ENCODE peak calls at places on chromosomes 11 and 22, in nine cellular contexts. One of them, this sample, is unnamed.

GRCh38 chr22:41094036-41094435 is 1.6 kb downstream of the EP300 start:
- DNase-seq in T47D: no peak
- DNase-seq in activated effector memory CD4-positive, alpha-beta T cell treated with anti-CD3 and anti-CD28 coated beads, Interleukin-2, amount 50 U/mL, for 16 hours: no peak
- DNase-seq in HFFc6: peak; percentile 20
- DNase-seq in GM12891: no peak
- DNase-seq in AG09319: no peak
- DNase-seq in B cell: no peak
- DNase-seq in transverse colon: peak; percentile 39
- DNase-seq in M059J: peak; percentile 37
- DNase-seq in this sample: no peak

GRCh38 chr11:30917859-30918478 is 331.8 kb upstream of the MPPED2 start:
- DNase-seq in HFFc6: peak; percentile 17
- DNase-seq in T47D: peak; percentile 12
- DNase-seq in M059J: peak; percentile 50
- DNase-seq in GM12891: peak; percentile 7
- DNase-seq in B cell: no peak
- DNase-seq in AG09319: no peak
- DNase-seq in transverse colon: no peak
- DNase-seq in activated effector memory CD4-positive, alpha-beta T cell treated with anti-CD3 and anti-CD28 coated beads, Interleukin-2, amount 50 U/mL, for 16 hours: no peak
- DNase-seq in this sample: no peak

GRCh38 chr22:27405672-27406388 is 395.7 kb downstream of the MN1 start:
- DNase-seq in B cell: no peak
- DNase-seq in AG09319: no peak
- DNase-seq in GM12891: peak; percentile 44
- DNase-seq in M059J: peak; percentile 45
- DNase-seq in T47D: peak; percentile 28
- DNase-seq in activated effector memory CD4-positive, alpha-beta T cell treated with anti-CD3 and anti-CD28 coated beads, Interleukin-2, amount 50 U/mL, for 16 hours: no peak
- DNase-seq in transverse colon: peak; percentile 57
- DNase-seq in HFFc6: peak; percentile 4
- DNase-seq in this sample: peak; percentile 58

GRCh38 chr11:99781074-99781473 is 760.3 kb downstream of the CNTN5 start:
- DNase-seq in HFFc6: no peak
- DNase-seq in activated effector memory CD4-positive, alpha-beta T cell treated with anti-CD3 and anti-CD28 coated beads, Interleukin-2, amount 50 U/mL, for 16 hours: no peak
- DNase-seq in T47D: no peak
- DNase-seq in transverse colon: no peak
- DNase-seq in GM12891: no peak
- DNase-seq in M059J: no peak
- DNase-seq in AG09319: no peak
- DNase-seq in B cell: no peak
- DNase-seq in this sample: no peak

GRCh38 chr11:69643646-69644045 is 2.7 kb downstream of the CCND1 start:
- DNase-seq in B cell: no peak
- DNase-seq in AG09319: no peak
- DNase-seq in GM12891: no peak
- DNase-seq in M059J: no peak
- DNase-seq in transverse colon: no peak
- DNase-seq in HFFc6: no peak
- DNase-seq in T47D: no peak
- DNase-seq in activated effector memory CD4-positive, alpha-beta T cell treated with anti-CD3 and anti-CD28 coated beads, Interleukin-2, amount 50 U/mL, for 16 hours: no peak
- DNase-seq in this sample: no peak

GRCh38 chr11:10418259-10418949 is 36.7 kb upstream of the AMPD3 start:
- DNase-seq in transverse colon: no peak
- DNase-seq in M059J: no peak
- DNase-seq in T47D: no peak
- DNase-seq in B cell: no peak
- DNase-seq in HFFc6: peak; percentile 13
- DNase-seq in GM12891: no peak
- DNase-seq in activated effector memory CD4-positive, alpha-beta T cell treated with anti-CD3 and anti-CD28 coated beads, Interleukin-2, amount 50 U/mL, for 16 hours: no peak
- DNase-seq in AG09319: no peak
- DNase-seq in this sample: no peak

GRCh38 chr22:45656577-45656976 is 15.1 kb upstream of the ATXN10 start:
- DNase-seq in transverse colon: no peak
- DNase-seq in AG09319: no peak
- DNase-seq in HFFc6: no peak
- DNase-seq in B cell: peak; percentile 36
- DNase-seq in GM12891: no peak
- DNase-seq in activated effector memory CD4-positive, alpha-beta T cell treated with anti-CD3 and anti-CD28 coated beads, Interleukin-2, amount 50 U/mL, for 16 hours: no peak
- DNase-seq in M059J: no peak
- DNase-seq in T47D: no peak
- DNase-seq in this sample: no peak

GRCh38 chr11:57458410-57459111 is 1.8 kb upstream of the RTN4RL2 start:
- DNase-seq in T47D: peak; percentile 74
- DNase-seq in AG09319: no peak
- DNase-seq in transverse colon: peak; percentile 56
- DNase-seq in GM12891: no peak
- DNase-seq in M059J: no peak
- DNase-seq in HFFc6: no peak
- DNase-seq in B cell: no peak
- DNase-seq in activated effector memory CD4-positive, alpha-beta T cell treated with anti-CD3 and anti-CD28 coated beads, Interleukin-2, amount 50 U/mL, for 16 hours: peak; percentile 85
- DNase-seq in this sample: peak; percentile 34

GRCh38 chr11:72041364-72042058 is 38.8 kb downstream of the NUMA1 start:
- DNase-seq in AG09319: peak; percentile 71
- DNase-seq in activated effector memory CD4-positive, alpha-beta T cell treated with anti-CD3 and anti-CD28 coated beads, Interleukin-2, amount 50 U/mL, for 16 hours: peak; percentile 79
- DNase-seq in HFFc6: peak; percentile 69
- DNase-seq in GM12891: no peak
- DNase-seq in B cell: peak; percentile 46
- DNase-seq in M059J: peak; percentile 80
- DNase-seq in T47D: peak; percentile 56
- DNase-seq in transverse colon: peak; percentile 70
- DNase-seq in this sample: peak; percentile 90

GRCh38 chr11:25941353-25941752 is 390.6 kb upstream of the ANO3 start:
- DNase-seq in HFFc6: no peak
- DNase-seq in GM12891: no peak
- DNase-seq in M059J: no peak
- DNase-seq in activated effector memory CD4-positive, alpha-beta T cell treated with anti-CD3 and anti-CD28 coated beads, Interleukin-2, amount 50 U/mL, for 16 hours: no peak
- DNase-seq in B cell: no peak
- DNase-seq in transverse colon: no peak
- DNase-seq in T47D: no peak
- DNase-seq in AG09319: no peak
- DNase-seq in this sample: no peak

GRCh38 chr11:46160100-46160499 is 38.8 kb upstream of the PHF21A start:
- DNase-seq in transverse colon: no peak
- DNase-seq in activated effector memory CD4-positive, alpha-beta T cell treated with anti-CD3 and anti-CD28 coated beads, Interleukin-2, amount 50 U/mL, for 16 hours: no peak
- DNase-seq in AG09319: no peak
- DNase-seq in B cell: no peak
- DNase-seq in M059J: no peak
- DNase-seq in T47D: no peak
- DNase-seq in GM12891: no peak
- DNase-seq in HFFc6: no peak
- DNase-seq in this sample: no peak

GRCh38 chr11:69704508-69705245 is 855 bp upstream of the FGF19 start:
- DNase-seq in T47D: no peak
- DNase-seq in B cell: no peak
- DNase-seq in AG09319: no peak
- DNase-seq in activated effector memory CD4-positive, alpha-beta T cell treated with anti-CD3 and anti-CD28 coated beads, Interleukin-2, amount 50 U/mL, for 16 hours: no peak
- DNase-seq in transverse colon: no peak
- DNase-seq in M059J: no peak
- DNase-seq in GM12891: no peak
- DNase-seq in HFFc6: no peak
- DNase-seq in this sample: no peak

GRCh38 chr11:70661763-70662501 is 263.6 kb downstream of the CTTN start:
- DNase-seq in transverse colon: no peak
- DNase-seq in activated effector memory CD4-positive, alpha-beta T cell treated with anti-CD3 and anti-CD28 coated beads, Interleukin-2, amount 50 U/mL, for 16 hours: no peak
- DNase-seq in GM12891: no peak
- DNase-seq in T47D: no peak
- DNase-seq in M059J: peak; percentile 3
- DNase-seq in AG09319: no peak
- DNase-seq in HFFc6: peak; percentile 31
- DNase-seq in B cell: no peak
- DNase-seq in this sample: no peak

GRCh38 chr22:46121523-46122287 is 28.6 kb upstream of the PPARA start:
- DNase-seq in transverse colon: no peak
- DNase-seq in activated effector memory CD4-positive, alpha-beta T cell treated with anti-CD3 and anti-CD28 coated beads, Interleukin-2, amount 50 U/mL, for 16 hours: no peak
- DNase-seq in B cell: no peak
- DNase-seq in T47D: no peak
- DNase-seq in M059J: peak; percentile 32
- DNase-seq in HFFc6: no peak
- DNase-seq in AG09319: no peak
- DNase-seq in GM12891: no peak
- DNase-seq in this sample: peak; percentile 78

GRCh38 chr11:27158763-27159679 is 118.4 kb downstream of the BBOX1 start:
- DNase-seq in activated effector memory CD4-positive, alpha-beta T cell treated with anti-CD3 and anti-CD28 coated beads, Interleukin-2, amount 50 U/mL, for 16 hours: no peak
- DNase-seq in AG09319: peak; percentile 58
- DNase-seq in B cell: no peak
- DNase-seq in T47D: peak; percentile 63
- DNase-seq in transverse colon: peak; percentile 46
- DNase-seq in M059J: peak; percentile 76
- DNase-seq in GM12891: peak; percentile 14
- DNase-seq in HFFc6: peak; percentile 73
- DNase-seq in this sample: peak; percentile 43

GRCh38 chr11:78444726-78445125 is 27.1 kb upstream of the GAB2 start:
- DNase-seq in transverse colon: no peak
- DNase-seq in HFFc6: no peak
- DNase-seq in T47D: no peak
- DNase-seq in B cell: no peak
- DNase-seq in GM12891: no peak
- DNase-seq in M059J: no peak
- DNase-seq in AG09319: no peak
- DNase-seq in activated effector memory CD4-positive, alpha-beta T cell treated with anti-CD3 and anti-CD28 coated beads, Interleukin-2, amount 50 U/mL, for 16 hours: no peak
- DNase-seq in this sample: no peak

GRCh38 chr22:48253573-48253972 is 1491.1 kb downstream of the TBC1D22A start:
- DNase-seq in T47D: no peak
- DNase-seq in GM12891: no peak
- DNase-seq in B cell: no peak
- DNase-seq in transverse colon: no peak
- DNase-seq in activated effector memory CD4-positive, alpha-beta T cell treated with anti-CD3 and anti-CD28 coated beads, Interleukin-2, amount 50 U/mL, for 16 hours: no peak
- DNase-seq in M059J: no peak
- DNase-seq in HFFc6: no peak
- DNase-seq in AG09319: no peak
- DNase-seq in this sample: no peak